ENCODE peak calls at places on chromosome 4, in seven cellular contexts. R, G, V, H, K, Y and E are unnamed samples.

GRCh38 chr4:40121515-40121914 is 64.9 kb downstream of the N4BP2 start:
- DNase-seq in R (peak), G (no peak), V (peak), H (no peak), Y (peak), K (peak), E (peak)

GRCh38 chr4:101400096-101400495 is 52.8 kb upstream of the PPP3CA start:
- DNase-seq in H (no peak), G (no peak), V (no peak), Y (no peak), K (peak), R (no peak), E (peak)

GRCh38 chr4:111698361-111698760 is 446.9 kb upstream of the FAM241A start:
- DNase-seq in G (no peak), H (no peak), K (no peak), R (no peak), V (no peak), Y (no peak), E (no peak)

GRCh38 chr4:6673660-6674499 is 19.8 kb upstream of the S100P start:
- DNase-seq in Y (peak), V (peak), R (peak), H (peak), G (peak), K (peak), E (peak)

GRCh38 chr4:183638436-183638835 is 20.5 kb downstream of the RWDD4 start:
- DNase-seq in R (no peak), G (no peak), Y (no peak), V (no peak), K (peak), H (no peak), E (no peak)

GRCh38 chr4:74444891-74445642 is at the start of gene AREG:
- DNase-seq in H (peak), Y (no peak), G (peak), R (peak), V (peak), K (peak), E (peak)

GRCh38 chr4:10056334-10057022 is 35.2 kb upstream of the SLC2A9 start:
- DNase-seq in R (no peak), Y (no peak), K (no peak), G (no peak), V (no peak), H (no peak), E (no peak)

GRCh38 chr4:40909363-40909876 is 159.7 kb downstream of the NSUN7 start:
- DNase-seq in V (no peak), H (no peak), R (no peak), Y (peak), G (no peak), K (peak), E (peak)

GRCh38 chr4:148447672-148448071 is 5.5 kb upstream of the NR3C2 start:
- DNase-seq in V (no peak), Y (no peak), R (peak), G (no peak), K (no peak), H (no peak), E (peak)

GRCh38 chr4:55781809-55782208 is 37.8 kb upstream of the EXOC1L start:
- DNase-seq in V (no peak), G (no peak), H (no peak), K (no peak), Y (no peak), R (no peak), E (no peak)

GRCh38 chr4:71187399-71188196 is 151.2 kb upstream of the SLC4A4 start:
- DNase-seq in H (peak), R (peak), K (peak), V (no peak), Y (no peak), G (peak), E (peak)

GRCh38 chr4:148310756-148311155 is 131.5 kb downstream of the NR3C2 start:
- DNase-seq in R (no peak), H (no peak), G (no peak), K (no peak), Y (no peak), V (no peak), E (no peak)

GRCh38 chr4:41204400-41204978 is 9.9 kb downstream of the APBB2 start:
- DNase-seq in R (no peak), H (peak), K (peak), V (no peak), Y (no peak), G (no peak), E (no peak)

GRCh38 chr4:166839615-166840251 is 394.6 kb downstream of the SPOCK3 start:
- DNase-seq in H (no peak), K (no peak), Y (no peak), G (no peak), R (no peak), V (no peak), E (no peak)

GRCh38 chr4:78627966-78628678 is 76.6 kb downstream of the ANXA3 start:
- DNase-seq in H (no peak), Y (no peak), K (no peak), G (no peak), R (no peak), V (no peak), E (no peak)

GRCh38 chr4:103010827-103011226 is 8.7 kb downstream of the SLC9B1 start:
- DNase-seq in H (no peak), V (no peak), G (no peak), Y (no peak), R (no peak), K (no peak), E (no peak)

GRCh38 chr4:54268151-54268550 is 39.1 kb downstream of the PDGFRA start:
- DNase-seq in H (no peak), G (no peak), K (peak), Y (no peak), R (no peak), V (no peak), E (no peak)

GRCh38 chr4:57075353-57075752 is 34.8 kb downstream of the IGFBP7 start:
- DNase-seq in G (no peak), K (no peak), R (no peak), Y (no peak), V (no peak), H (no peak), E (no peak)

GRCh38 chr4:70515342-70516245 is 2.8 kb upstream of the AMTN start:
- DNase-seq in R (no peak), G (no peak), H (no peak), V (no peak), Y (no peak), K (no peak), E (no peak)

GRCh38 chr4:116636917-116637316 is 448.5 kb downstream of the TRAM1L1 start:
- DNase-seq in K (no peak), H (no peak), V (no peak), Y (no peak), G (no peak), R (no peak), E (no peak)

GRCh38 chr4:147674496-147674895 is 9.5 kb downstream of the PRMT9 start:
- DNase-seq in Y (no peak), K (no peak), V (no peak), H (no peak), G (no peak), R (no peak), E (no peak)

GRCh38 chr4:4914059-4914820 is 54.8 kb downstream of the MSX1 start:
- DNase-seq in G (no peak), H (no peak), K (peak), V (no peak), R (no peak), Y (peak), E (no peak)

GRCh38 chr4:38046735-38047487 is 86.7 kb downstream of the PTTG2 start:
- DNase-seq in G (no peak), V (no peak), Y (no peak), K (peak), R (no peak), H (no peak), E (no peak)

GRCh38 chr4:167578906-167579305 is 344.6 kb upstream of the SPOCK3 start:
- DNase-seq in H (no peak), V (no peak), G (no peak), R (no peak), K (peak), Y (no peak), E (no peak)

GRCh38 chr4:17624821-17625220 is 10.4 kb downstream of the MED28 start:
- DNase-seq in V (no peak), Y (no peak), R (no peak), K (no peak), G (no peak), H (no peak), E (no peak)

GRCh38 chr4:108561086-108561485 is 59.3 kb upstream of the RPL34 start:
- DNase-seq in R (no peak), G (no peak), K (no peak), V (no peak), H (no peak), Y (no peak), E (no peak)

GRCh38 chr4:182346675-182347375 is 103.6 kb downstream of the TENM3 start:
- DNase-seq in Y (no peak), V (no peak), R (no peak), K (no peak), G (no peak), H (no peak), E (no peak)

GRCh38 chr4:54225671-54226398 is 3.3 kb upstream of the PDGFRA start:
- DNase-seq in K (peak), Y (no peak), R (peak), G (no peak), H (no peak), V (no peak), E (no peak)

GRCh38 chr4:87007345-87008181 is 72.8 kb downstream of the AFF1 start:
- DNase-seq in V (peak), H (peak), K (peak), R (peak), Y (no peak), G (peak), E (peak)

GRCh38 chr4:80340036-80340435 is 4.5 kb downstream of the CFAP299 start:
- DNase-seq in R (no peak), V (no peak), Y (no peak), H (no peak), G (no peak), K (no peak), E (no peak)

GRCh38 chr4:3220586-3221494 is 28.1 kb upstream of the MSANTD1 start:
- DNase-seq in G (peak), R (no peak), K (no peak), H (no peak), V (no peak), Y (no peak), E (no peak)

GRCh38 chr4:53682196-53682595 is 90.9 kb upstream of the LNX1 start:
- DNase-seq in G (no peak), H (no peak), K (peak), Y (peak), R (no peak), V (no peak), E (no peak)

GRCh38 chr4:5785806-5786680 is 75.0 kb downstream of the EVC start:
- DNase-seq in R (no peak), V (no peak), Y (peak), K (peak), H (no peak), G (no peak), E (no peak)

GRCh38 chr4:1194028-1194900 is 21.9 kb upstream of the SPON2 start:
- DNase-seq in Y (no peak), G (no peak), V (no peak), R (no peak), H (peak), K (peak), E (no peak)
- TF ChIP-seq CTCF in Y (no peak), G (no peak), V (no peak), R (no peak), H (no peak), K (no peak), E (no peak)

GRCh38 chr4:11428701-11429571 is at the start of gene HS3ST1:
- DNase-seq in K (peak), G (peak), Y (no peak), V (peak), R (peak), H (peak), E (peak)
- TF ChIP-seq CTCF in K (peak), G (peak), Y (peak), V (no peak), R (peak), H (peak), E (no peak)

GRCh38 chr4:140427104-140427918 is at the start of gene CLGN:
- DNase-seq in K (peak), G (peak), R (peak), H (peak), Y (no peak), V (no peak), E (peak)

GRCh38 chr4:140423106-140423505 is 4.3 kb downstream of the CLGN start:
- DNase-seq in Y (no peak), G (no peak), K (peak), R (no peak), H (no peak), V (no peak), E (no peak)

GRCh38 chr4:140427919-140428471 is 547 bp upstream of the CLGN start:
- DNase-seq in R (no peak), K (no peak), G (no peak), V (no peak), H (no peak), Y (no peak), E (no peak)

GRCh38 chr4:140426610-140427103 is 791 bp downstream of the CLGN start:
- DNase-seq in R (no peak), G (no peak), H (peak), V (no peak), K (peak), Y (no peak), E (peak)
- TF ChIP-seq CTCF in R (no peak), G (no peak), H (no peak), V (no peak), K (peak), Y (no peak), E (no peak)

GRCh38 chr4:175106301-175106700 is 188.1 kb downstream of the ADAM29 start:
- DNase-seq in V (no peak), H (no peak), G (no peak), R (no peak), Y (no peak), K (no peak), E (no peak)

GRCh38 chr4:175109933-175110332 is 191.8 kb downstream of the ADAM29 start:
- DNase-seq in Y (no peak), R (no peak), G (no peak), K (no peak), H (no peak), V (no peak), E (peak)
- TF ChIP-seq CTCF in Y (no peak), R (no peak), G (no peak), K (no peak), H (no peak), V (no peak), E (no peak)

DNA sequence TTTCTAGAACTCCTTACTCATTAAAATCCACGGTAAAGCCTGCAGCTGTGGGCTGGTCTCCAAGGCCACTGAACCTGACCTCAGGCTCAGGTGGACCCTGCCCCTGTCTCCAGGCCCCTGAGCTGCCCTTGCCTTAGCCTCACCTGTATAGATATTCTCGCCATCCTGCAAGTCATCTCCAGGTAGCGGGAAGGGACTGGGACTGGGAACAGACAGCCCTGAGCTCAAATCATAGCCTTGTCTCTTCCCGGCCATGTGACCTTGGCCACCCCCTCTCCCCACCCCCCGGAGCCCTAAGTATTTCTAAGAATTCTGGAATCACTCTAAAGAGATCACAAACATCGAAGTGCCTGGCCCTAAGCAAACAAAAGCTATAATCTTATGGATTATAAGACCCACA is 17.7 kb downstream of the ABLIM2 start:
- DNase-seq in V (no peak), H (no peak), Y (no peak), K (no peak), G (no peak), R (no peak), E (no peak)
- TF ChIP-seq CTCF in V (no peak), H (no peak), Y (no peak), K (no peak), G (no peak), R (no peak), E (no peak)

GRCh38 chr4:52588097-52588496 is 71.0 kb downstream of the USP46 start:
- DNase-seq in G (no peak), H (peak), K (peak), V (no peak), Y (no peak), R (peak), E (peak)
- TF ChIP-seq CTCF in G (peak), H (peak), K (peak), V (no peak), Y (peak), R (no peak), E (peak)

DNA sequence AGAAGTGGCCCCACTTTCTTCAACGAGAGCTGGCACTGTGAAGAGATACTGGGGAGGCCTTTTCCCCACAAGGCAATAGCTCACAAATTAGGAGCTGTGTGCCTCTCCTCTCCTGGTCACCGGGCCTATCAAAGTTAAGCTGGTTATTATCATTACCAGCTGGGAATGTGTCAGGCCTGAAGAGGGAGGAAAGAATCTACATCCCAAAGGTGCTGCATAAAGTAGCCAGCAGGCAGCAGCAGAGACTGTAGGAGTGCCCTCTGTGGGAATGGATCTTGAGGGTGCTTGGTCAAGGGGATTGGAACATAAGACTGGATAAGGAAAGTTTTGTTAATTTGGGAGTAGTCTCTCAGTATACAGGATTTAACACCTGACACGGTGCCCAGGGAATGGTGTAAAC is 9.1 kb upstream of the TMPRSS11D start:
- DNase-seq in G (no peak), V (no peak), K (no peak), Y (no peak), H (no peak), R (no peak), E (no peak)
- TF ChIP-seq CTCF in G (no peak), V (no peak), K (no peak), Y (peak), H (no peak), R (no peak), E (no peak)

DNA sequence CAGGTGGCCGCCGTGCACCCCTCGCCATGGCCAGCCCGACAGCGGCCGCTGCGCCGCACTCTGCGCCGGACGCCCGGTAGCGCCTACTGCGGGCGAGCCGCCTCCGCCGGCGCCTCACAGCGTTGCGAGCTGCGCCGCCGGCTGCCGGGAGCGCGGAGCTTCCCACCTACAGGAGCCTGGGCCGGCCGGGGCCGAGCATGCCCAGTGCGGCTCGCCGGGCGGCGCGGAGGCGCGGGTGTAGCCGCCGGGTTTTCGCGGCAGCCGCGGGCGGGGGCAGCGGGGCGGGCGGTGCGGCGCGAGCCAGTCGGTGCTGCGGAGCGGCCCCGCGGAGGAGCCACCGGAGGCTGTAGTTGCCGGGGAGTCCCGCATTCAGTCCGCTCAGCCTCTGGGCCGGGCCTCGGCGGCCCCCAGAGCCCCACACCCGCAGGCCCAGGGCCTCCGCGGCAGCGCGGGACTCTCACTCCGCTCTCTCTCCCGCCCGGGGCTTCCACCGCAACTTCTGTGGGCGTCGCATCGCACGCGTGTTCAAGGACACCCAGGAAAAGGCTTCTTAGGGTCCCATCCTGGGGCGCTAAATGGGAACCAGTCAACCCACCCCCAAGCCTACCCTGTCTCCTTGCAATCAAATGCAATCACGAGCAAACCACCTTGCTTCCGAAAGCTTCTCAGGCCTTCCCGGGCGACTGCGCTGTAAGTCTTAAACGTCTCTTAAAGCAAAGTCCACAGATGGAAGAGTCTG is at the start of gene MFAP3L:
- DNase-seq in G (peak), V (peak), K (peak), Y (no peak), R (peak), H (peak), E (peak)
- TF ChIP-seq CTCF in G (no peak), V (no peak), K (no peak), Y (peak), R (no peak), H (no peak), E (no peak)